ENCODE peak calls at places on chromosomes 5 and 9, in ten cellular contexts. One of them, this sample, is unnamed. For H3K9me3, the result is how much of the 10 kb centered on the place peaks cover.

GRCh38 chr5:100901851-100902341 is 1.2 kb downstream of the ST8SIA4 start:
- DNase-seq in stomach: peak
- DNase-seq in heart right ventricle: peak
- DNase-seq in GM23248: peak
- DNase-seq in tibial nerve: peak
- DNase-seq in body of pancreas: no peak
- DNase-seq in colonic mucosa: peak
- DNase-seq in pancreas: no peak
- DNase-seq in CD4-positive, alpha-beta memory T cell: peak
- DNase-seq in astrocyte: no peak
- DNase-seq in this sample: no peak

GRCh38 chr9:131423171-131423581 is 29.3 kb downstream of the PRRC2B start:
- DNase-seq in stomach: peak
- DNase-seq in heart right ventricle: peak
- DNase-seq in GM23248: peak
- DNase-seq in tibial nerve: no peak
- DNase-seq in body of pancreas: peak
- DNase-seq in colonic mucosa: peak
- DNase-seq in pancreas: peak
- DNase-seq in CD4-positive, alpha-beta memory T cell: no peak
- DNase-seq in astrocyte: peak
- DNase-seq in this sample: peak

GRCh38 chr9:32291370-32291769 is 93.1 kb upstream of the ACO1 start:
- DNase-seq in stomach: no peak
- DNase-seq in heart right ventricle: no peak
- DNase-seq in GM23248: no peak
- DNase-seq in tibial nerve: no peak
- DNase-seq in body of pancreas: no peak
- DNase-seq in colonic mucosa: no peak
- DNase-seq in pancreas: no peak
- DNase-seq in CD4-positive, alpha-beta memory T cell: no peak
- DNase-seq in astrocyte: no peak
- DNase-seq in this sample: peak

GRCh38 chr5:31854181-31854624 is 215.3 kb downstream of the PDZD2 start:
- DNase-seq in stomach: no peak
- DNase-seq in heart right ventricle: peak
- DNase-seq in GM23248: peak
- DNase-seq in tibial nerve: peak
- DNase-seq in body of pancreas: peak
- DNase-seq in colonic mucosa: no peak
- DNase-seq in pancreas: no peak
- DNase-seq in CD4-positive, alpha-beta memory T cell: no peak
- DNase-seq in astrocyte: peak
- DNase-seq in this sample: peak

GRCh38 chr9:108687360-108687981 is 168.3 kb downstream of the ACTL7B start:
- DNase-seq in stomach: no peak
- DNase-seq in heart right ventricle: no peak
- DNase-seq in GM23248: peak
- DNase-seq in tibial nerve: no peak
- DNase-seq in body of pancreas: no peak
- DNase-seq in colonic mucosa: no peak
- DNase-seq in pancreas: no peak
- DNase-seq in CD4-positive, alpha-beta memory T cell: no peak
- DNase-seq in astrocyte: peak
- DNase-seq in this sample: no peak

GRCh38 chr9:6876195-6876594 is 118.4 kb downstream of the KDM4C start:
- DNase-seq in stomach: no peak
- DNase-seq in heart right ventricle: no peak
- DNase-seq in GM23248: peak
- DNase-seq in tibial nerve: no peak
- DNase-seq in body of pancreas: no peak
- DNase-seq in colonic mucosa: no peak
- DNase-seq in pancreas: no peak
- DNase-seq in CD4-positive, alpha-beta memory T cell: no peak
- DNase-seq in astrocyte: peak
- DNase-seq in this sample: no peak

GRCh38 chr5:470961-471749 is 28.2 kb downstream of the EXOC3 start:
- DNase-seq in stomach: no peak
- DNase-seq in heart right ventricle: no peak
- DNase-seq in GM23248: no peak
- DNase-seq in tibial nerve: no peak
- DNase-seq in body of pancreas: peak
- DNase-seq in colonic mucosa: no peak
- DNase-seq in pancreas: peak
- DNase-seq in CD4-positive, alpha-beta memory T cell: no peak
- DNase-seq in astrocyte: no peak
- DNase-seq in this sample: no peak

GRCh38 chr5:66653380-66653779 is 57.2 kb downstream of the MAST4 start:
- DNase-seq in stomach: no peak
- DNase-seq in heart right ventricle: no peak
- DNase-seq in GM23248: peak
- DNase-seq in tibial nerve: no peak
- DNase-seq in body of pancreas: no peak
- DNase-seq in colonic mucosa: no peak
- DNase-seq in pancreas: no peak
- DNase-seq in CD4-positive, alpha-beta memory T cell: no peak
- DNase-seq in astrocyte: peak
- DNase-seq in this sample: peak

GRCh38 chr5:42995152-42995751 is 44.9 kb downstream of the ANXA2R start:
- DNase-seq in stomach: no peak
- DNase-seq in heart right ventricle: no peak
- DNase-seq in GM23248: peak
- DNase-seq in tibial nerve: no peak
- DNase-seq in body of pancreas: no peak
- DNase-seq in colonic mucosa: no peak
- DNase-seq in pancreas: no peak
- DNase-seq in CD4-positive, alpha-beta memory T cell: no peak
- DNase-seq in astrocyte: peak
- DNase-seq in this sample: peak

GRCh38 chr9:129174724-129175514 is 3.1 kb downstream of the IER5L start:
- DNase-seq in stomach: peak
- DNase-seq in heart right ventricle: peak
- DNase-seq in GM23248: peak
- DNase-seq in tibial nerve: peak
- DNase-seq in body of pancreas: peak
- DNase-seq in colonic mucosa: peak
- DNase-seq in pancreas: peak
- DNase-seq in CD4-positive, alpha-beta memory T cell: no peak
- DNase-seq in astrocyte: peak
- DNase-seq in this sample: peak

GRCh38 chr5:52017567-52017966 is 634.3 kb downstream of the ISL1 start:
- DNase-seq in stomach: no peak
- DNase-seq in heart right ventricle: no peak
- DNase-seq in GM23248: no peak
- DNase-seq in tibial nerve: no peak
- DNase-seq in body of pancreas: no peak
- DNase-seq in colonic mucosa: no peak
- DNase-seq in pancreas: no peak
- DNase-seq in CD4-positive, alpha-beta memory T cell: no peak
- DNase-seq in astrocyte: no peak
- DNase-seq in this sample: no peak

GRCh38 chr9:104286792-104287191 is 192.7 kb downstream of the SMC2 start:
- DNase-seq in stomach: no peak
- DNase-seq in heart right ventricle: no peak
- DNase-seq in GM23248: no peak
- DNase-seq in tibial nerve: no peak
- DNase-seq in body of pancreas: no peak
- DNase-seq in colonic mucosa: peak
- DNase-seq in pancreas: no peak
- DNase-seq in CD4-positive, alpha-beta memory T cell: no peak
- DNase-seq in astrocyte: no peak
- DNase-seq in this sample: no peak

GRCh38 chr5:5409151-5409810 is 13.2 kb upstream of the ICE1 start:
- DNase-seq in stomach: no peak
- DNase-seq in heart right ventricle: no peak
- DNase-seq in GM23248: no peak
- DNase-seq in tibial nerve: no peak
- DNase-seq in body of pancreas: no peak
- DNase-seq in colonic mucosa: no peak
- DNase-seq in pancreas: no peak
- DNase-seq in CD4-positive, alpha-beta memory T cell: no peak
- DNase-seq in astrocyte: no peak
- DNase-seq in this sample: no peak

DNA sequence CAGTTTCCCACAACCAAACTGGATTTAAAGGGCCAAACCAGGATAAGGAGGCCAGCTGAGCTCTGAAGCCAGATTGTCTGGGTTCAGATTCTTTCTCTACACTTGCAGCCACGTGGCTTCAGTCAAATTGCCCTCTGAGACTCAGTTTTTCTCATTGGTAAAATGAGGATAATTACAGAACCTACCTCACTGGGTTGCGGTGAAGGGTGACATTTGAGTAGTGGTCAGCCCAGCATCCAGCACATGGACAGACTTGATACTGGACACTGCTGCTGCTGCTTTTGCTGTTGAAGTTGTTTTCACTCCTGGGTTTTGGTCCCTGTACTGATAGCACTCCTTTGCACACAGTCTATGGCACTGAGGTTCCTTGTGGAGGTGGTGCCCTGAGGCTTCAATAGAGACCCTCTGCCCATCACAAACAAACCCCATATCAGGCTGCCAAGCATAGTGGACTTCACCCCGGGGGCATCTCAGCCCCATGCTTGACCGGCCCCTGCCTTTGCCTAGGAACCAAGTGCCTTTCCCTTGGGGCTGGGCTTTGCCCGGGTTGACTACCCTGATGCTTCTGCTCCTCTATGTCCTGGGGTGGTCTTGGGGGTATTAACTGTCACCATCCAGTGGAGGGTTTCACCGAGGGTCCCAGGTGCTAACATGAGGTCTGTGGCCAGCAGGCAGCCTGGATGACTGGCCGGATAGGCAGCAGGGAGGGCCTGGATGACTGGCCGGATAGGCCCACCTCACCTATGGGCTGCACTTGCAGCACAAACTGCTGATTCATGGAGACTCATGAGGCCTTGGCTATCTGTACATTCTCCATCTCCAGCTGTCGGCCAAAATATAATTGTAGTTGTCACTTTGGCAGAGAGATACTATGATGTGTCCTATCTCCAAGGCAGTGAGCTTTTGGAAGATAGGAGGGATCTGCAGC is 25.9 kb upstream of the CDKN2AIPNL start:
- DNase-seq in stomach: no peak
- DNase-seq in heart right ventricle: no peak
- DNase-seq in GM23248: peak
- DNase-seq in tibial nerve: no peak
- DNase-seq in body of pancreas: peak
- DNase-seq in colonic mucosa: no peak
- DNase-seq in pancreas: no peak
- DNase-seq in CD4-positive, alpha-beta memory T cell: no peak
- DNase-seq in astrocyte: peak
- DNase-seq in this sample: peak
- H3K4me3 ChIP-seq in stomach: no peak
- H3K4me3 ChIP-seq in heart right ventricle: no peak
- H3K4me3 ChIP-seq in GM23248: peak
- H3K4me3 ChIP-seq in tibial nerve: no peak
- H3K4me3 ChIP-seq in body of pancreas: no peak
- H3K4me3 ChIP-seq in colonic mucosa: no peak
- H3K4me3 ChIP-seq in pancreas: no peak
- H3K4me3 ChIP-seq in CD4-positive, alpha-beta memory T cell: no peak
- H3K4me3 ChIP-seq in astrocyte: no peak
- H3K4me3 ChIP-seq in this sample: no peak

DNA sequence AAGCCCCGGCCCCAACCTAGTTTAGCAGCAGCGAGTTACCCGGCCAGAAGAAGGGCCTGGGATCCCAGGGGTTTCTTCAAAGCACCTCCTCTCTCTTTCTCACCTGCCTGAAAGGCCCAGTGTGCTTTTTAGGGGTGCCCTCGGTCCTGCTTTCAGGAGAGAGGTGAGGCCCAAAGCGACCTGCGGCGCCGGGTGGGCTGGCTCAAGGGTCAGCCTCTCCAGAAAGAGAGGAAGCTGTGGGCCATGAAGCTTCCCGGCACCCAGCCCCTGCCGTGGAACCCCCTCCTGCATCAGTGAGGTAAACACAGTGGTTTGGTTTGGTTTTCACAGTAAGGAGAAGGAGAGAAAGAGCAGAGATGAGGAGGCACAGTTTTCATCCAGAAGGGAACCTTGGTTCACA is 4.3 kb downstream of the FOXB2 start:
- DNase-seq in stomach: no peak
- DNase-seq in heart right ventricle: no peak
- DNase-seq in GM23248: no peak
- DNase-seq in tibial nerve: no peak
- DNase-seq in body of pancreas: no peak
- DNase-seq in colonic mucosa: no peak
- DNase-seq in pancreas: no peak
- DNase-seq in CD4-positive, alpha-beta memory T cell: no peak
- DNase-seq in astrocyte: no peak
- DNase-seq in this sample: no peak
- H3K9me3 ChIP-seq in stomach: under half
- H3K9me3 ChIP-seq in heart right ventricle: under half
- H3K9me3 ChIP-seq in GM23248: under half
- H3K9me3 ChIP-seq in tibial nerve: under half
- H3K9me3 ChIP-seq in body of pancreas: under half
- H3K9me3 ChIP-seq in colonic mucosa: under half
- H3K9me3 ChIP-seq in pancreas: under half
- H3K9me3 ChIP-seq in CD4-positive, alpha-beta memory T cell: under half
- H3K9me3 ChIP-seq in astrocyte: under half
- H3K9me3 ChIP-seq in this sample: under half

GRCh38 chr9:89381308-89381609 is 63.0 kb downstream of the SECISBP2 start:
- DNase-seq in stomach: no peak
- DNase-seq in heart right ventricle: no peak
- DNase-seq in GM23248: no peak
- DNase-seq in tibial nerve: no peak
- DNase-seq in body of pancreas: no peak
- DNase-seq in colonic mucosa: no peak
- DNase-seq in pancreas: no peak
- DNase-seq in CD4-positive, alpha-beta memory T cell: no peak
- DNase-seq in astrocyte: no peak
- DNase-seq in this sample: no peak
- H3K4me3 ChIP-seq in stomach: no peak
- H3K4me3 ChIP-seq in heart right ventricle: no peak
- H3K4me3 ChIP-seq in GM23248: no peak
- H3K4me3 ChIP-seq in tibial nerve: no peak
- H3K4me3 ChIP-seq in body of pancreas: no peak
- H3K4me3 ChIP-seq in colonic mucosa: no peak
- H3K4me3 ChIP-seq in pancreas: no peak
- H3K4me3 ChIP-seq in CD4-positive, alpha-beta memory T cell: no peak
- H3K4me3 ChIP-seq in astrocyte: no peak
- H3K4me3 ChIP-seq in this sample: no peak

GRCh38 chr9:119003882-119004617 is 365.2 kb downstream of the BRINP1 start:
- DNase-seq in stomach: no peak
- DNase-seq in heart right ventricle: no peak
- DNase-seq in GM23248: peak
- DNase-seq in tibial nerve: no peak
- DNase-seq in body of pancreas: no peak
- DNase-seq in colonic mucosa: no peak
- DNase-seq in pancreas: no peak
- DNase-seq in CD4-positive, alpha-beta memory T cell: no peak
- DNase-seq in astrocyte: peak
- DNase-seq in this sample: no peak

GRCh38 chr9:119005162-119005561 is 364.1 kb downstream of the BRINP1 start:
- DNase-seq in stomach: no peak
- DNase-seq in heart right ventricle: no peak
- DNase-seq in GM23248: peak
- DNase-seq in tibial nerve: no peak
- DNase-seq in body of pancreas: no peak
- DNase-seq in colonic mucosa: no peak
- DNase-seq in pancreas: no peak
- DNase-seq in CD4-positive, alpha-beta memory T cell: no peak
- DNase-seq in astrocyte: peak
- DNase-seq in this sample: no peak

GRCh38 chr9:119004618-119004990 is 364.6 kb downstream of the BRINP1 start:
- DNase-seq in stomach: peak
- DNase-seq in heart right ventricle: peak
- DNase-seq in GM23248: peak
- DNase-seq in tibial nerve: peak
- DNase-seq in body of pancreas: peak
- DNase-seq in colonic mucosa: peak
- DNase-seq in pancreas: peak
- DNase-seq in CD4-positive, alpha-beta memory T cell: no peak
- DNase-seq in astrocyte: peak
- DNase-seq in this sample: peak

GRCh38 chr9:119003218-119003617 is 366.0 kb downstream of the BRINP1 start:
- DNase-seq in stomach: no peak
- DNase-seq in heart right ventricle: no peak
- DNase-seq in GM23248: peak
- DNase-seq in tibial nerve: no peak
- DNase-seq in body of pancreas: no peak
- DNase-seq in colonic mucosa: no peak
- DNase-seq in pancreas: no peak
- DNase-seq in CD4-positive, alpha-beta memory T cell: no peak
- DNase-seq in astrocyte: peak
- DNase-seq in this sample: no peak
- H3K9me3 ChIP-seq in stomach: under half
- H3K9me3 ChIP-seq in heart right ventricle: under half
- H3K9me3 ChIP-seq in GM23248: under half
- H3K9me3 ChIP-seq in tibial nerve: under half
- H3K9me3 ChIP-seq in body of pancreas: under half
- H3K9me3 ChIP-seq in colonic mucosa: under half
- H3K9me3 ChIP-seq in pancreas: under half
- H3K9me3 ChIP-seq in CD4-positive, alpha-beta memory T cell: under half
- H3K9me3 ChIP-seq in astrocyte: under half
- H3K9me3 ChIP-seq in this sample: under half